ENCODE peak calls at places on chromosomes 7 and 10, in five cellular contexts. One of them, this sample, is unnamed.

GRCh38 chr10:36450385-36450784 is 675.0 kb upstream of the ANKRD30A start:
- DNase-seq in midbrain: no peak
- DNase-seq in WTC11: no peak
- DNase-seq in aorta: no peak
- DNase-seq in H54: no peak
- DNase-seq in this sample: no peak

GRCh38 chr10:61248013-61248412 is 205.2 kb downstream of the TMEM26 start:
- DNase-seq in H54: no peak
- DNase-seq in aorta: no peak
- DNase-seq in WTC11: no peak
- DNase-seq in midbrain: no peak
- DNase-seq in this sample: no peak

GRCh38 chr7:116566666-116567065 is 41.8 kb downstream of the CAV1 start:
- DNase-seq in H54: no peak
- DNase-seq in aorta: no peak
- DNase-seq in midbrain: no peak
- DNase-seq in WTC11: no peak
- DNase-seq in this sample: no peak

GRCh38 chr7:140310337-140311002 is 87.9 kb downstream of the SLC37A3 start:
- DNase-seq in midbrain: no peak
- DNase-seq in aorta: no peak
- DNase-seq in WTC11: no peak
- DNase-seq in H54: no peak
- DNase-seq in this sample: no peak

GRCh38 chr7:98872328-98872924 is 2.6 kb upstream of the TMEM130 start:
- DNase-seq in WTC11: no peak
- DNase-seq in aorta: no peak
- DNase-seq in H54: no peak
- DNase-seq in midbrain: no peak
- DNase-seq in this sample: no peak

GRCh38 chr7:146831875-146832274 is 715.3 kb downstream of the CNTNAP2 start:
- DNase-seq in H54: no peak
- DNase-seq in aorta: no peak
- DNase-seq in WTC11: no peak
- DNase-seq in midbrain: no peak
- DNase-seq in this sample: no peak

GRCh38 chr7:137146012-137146455 is 197.5 kb downstream of the PTN start:
- DNase-seq in H54: no peak
- DNase-seq in midbrain: no peak
- DNase-seq in WTC11: no peak
- DNase-seq in aorta: no peak
- DNase-seq in this sample: no peak

GRCh38 chr10:131865223-131865917 is 35.4 kb upstream of the PPP2R2D start:
- DNase-seq in aorta: no peak
- DNase-seq in midbrain: no peak
- DNase-seq in WTC11: no peak
- DNase-seq in H54: no peak
- DNase-seq in this sample: no peak

GRCh38 chr10:73956476-73957338 is 41.2 kb upstream of the VCL start:
- DNase-seq in midbrain: no peak
- DNase-seq in aorta: no peak
- DNase-seq in H54: no peak
- DNase-seq in WTC11: no peak
- DNase-seq in this sample: no peak

GRCh38 chr7:36071605-36072004 is 81.4 kb upstream of the EEPD1 start:
- DNase-seq in H54: no peak
- DNase-seq in midbrain: no peak
- DNase-seq in aorta: no peak
- DNase-seq in WTC11: no peak
- DNase-seq in this sample: no peak

This sample was measured in psoas muscle.